ENCODE peak calls at places on chromosomes 1 and 21, in ten cellular contexts. J, V, K, O, P, U, Y, F, T and C are unnamed samples.

GRCh38 chr1:178612261-178612660 is 99.4 kb downstream of the TEX35 start:
- DNase-seq in J (no peak), V (no peak), K (no peak), O (peak), P (peak), U (peak), Y (peak), F (no peak), T (peak), C (no peak)

GRCh38 chr1:177355575-177355974 is 184.8 kb downstream of the BRINP2 start:
- DNase-seq in J (peak), V (peak), K (peak), O (peak), P (peak), U (peak), Y (peak), F (no peak), T (peak), C (peak)

GRCh38 chr21:44010429-44010828 is 1.7 kb upstream of the TRAPPC10 start:
- DNase-seq in J (no peak), V (no peak), K (no peak), O (no peak), P (peak), U (no peak), Y (no peak), F (no peak), T (no peak), C (no peak)

GRCh38 chr1:23402286-23403037 is 22.1 kb downstream of the TCEA3 start:
- DNase-seq in J (no peak), V (no peak), K (no peak), O (no peak), P (no peak), U (no peak), Y (no peak), F (no peak), T (no peak), C (no peak)

GRCh38 chr1:29473167-29473855 is 237.0 kb downstream of the PTPRU start:
- DNase-seq in J (no peak), V (no peak), K (no peak), O (no peak), P (no peak), U (no peak), Y (no peak), F (no peak), T (no peak), C (no peak)

GRCh38 chr1:196723325-196724185 is 51.1 kb upstream of the CFHR3 start:
- DNase-seq in J (no peak), V (peak), K (peak), O (peak), P (peak), U (peak), Y (peak), F (no peak), T (no peak), C (no peak)

GRCh38 chr1:34885405-34886247 is 26.1 kb upstream of the SMIM12 start:
- DNase-seq in J (no peak), V (peak), K (peak), O (peak), P (peak), U (peak), Y (no peak), F (peak), T (peak), C (no peak)

GRCh38 chr1:248757784-248758195 is 2.2 kb upstream of the LYPD8 start:
- DNase-seq in J (no peak), V (peak), K (no peak), O (no peak), P (no peak), U (no peak), Y (no peak), F (no peak), T (no peak), C (no peak)

GRCh38 chr1:200740291-200741212 is 1.9 kb downstream of the CAMSAP2 start:
- DNase-seq in J (no peak), V (no peak), K (no peak), O (no peak), P (peak), U (peak), Y (peak), F (no peak), T (peak), C (no peak)

GRCh38 chr1:235011599-235012435 is 116.8 kb downstream of the TOMM20 start:
- DNase-seq in J (peak), V (no peak), K (no peak), O (peak), P (peak), U (peak), Y (peak), F (peak), T (peak), C (peak)

GRCh38 chr1:35043498-35043897 is 11.8 kb upstream of the ZMYM6 start:
- DNase-seq in J (no peak), V (no peak), K (no peak), O (no peak), P (no peak), U (no peak), Y (no peak), F (no peak), T (no peak), C (no peak)

GRCh38 chr1:56355918-56356317 is 223.4 kb downstream of the PLPP3 start:
- DNase-seq in J (no peak), V (no peak), K (no peak), O (no peak), P (no peak), U (no peak), Y (no peak), F (no peak), T (no peak), C (no peak)

GRCh38 chr1:218284377-218284916 is 646 bp upstream of the RRP15 start:
- DNase-seq in J (no peak), V (no peak), K (no peak), O (no peak), P (no peak), U (no peak), Y (peak), F (no peak), T (no peak), C (no peak)

GRCh38 chr1:41380979-41381690 is 19.9 kb downstream of the FOXO6 start:
- DNase-seq in J (no peak), V (no peak), K (no peak), O (peak), P (no peak), U (peak), Y (no peak), F (peak), T (no peak), C (no peak)

GRCh38 chr21:44874240-44874496 is 678 bp upstream of the PTTG1IP start:
- DNase-seq in J (no peak), V (no peak), K (no peak), O (no peak), P (no peak), U (no peak), Y (no peak), F (no peak), T (peak), C (no peak)

GRCh38 chr1:87806377-87807094 is 477.9 kb downstream of the LMO4 start:
- DNase-seq in J (no peak), V (peak), K (no peak), O (no peak), P (peak), U (no peak), Y (no peak), F (no peak), T (no peak), C (no peak)

GRCh38 chr1:227794813-227795183 is 20.7 kb upstream of the PRSS38 start:
- DNase-seq in J (no peak), V (no peak), K (no peak), O (no peak), P (no peak), U (no peak), Y (no peak), F (no peak), T (no peak), C (no peak)

GRCh38 chr1:226429051-226429461 is 21.2 kb upstream of the PARP1 start:
- DNase-seq in J (no peak), V (no peak), K (no peak), O (no peak), P (no peak), U (no peak), Y (peak), F (no peak), T (no peak), C (no peak)

GRCh38 chr1:13543927-13544556 is 30.2 kb upstream of the LRRC38 start:
- DNase-seq in J (no peak), V (no peak), K (peak), O (peak), P (peak), U (no peak), Y (peak), F (peak), T (no peak), C (no peak)

GRCh38 chr1:27098447-27099153 is 56.3 kb downstream of the SLC9A1 start:
- DNase-seq in J (no peak), V (no peak), K (no peak), O (peak), P (no peak), U (peak), Y (no peak), F (no peak), T (no peak), C (no peak)

GRCh38 chr1:241706257-241706656 is 54.2 kb downstream of the WDR64 start:
- DNase-seq in J (no peak), V (no peak), K (no peak), O (no peak), P (no peak), U (peak), Y (peak), F (no peak), T (no peak), C (no peak)

GRCh38 chr21:28871388-28872015 is 121.2 kb downstream of the LTN1 start:
- DNase-seq in J (no peak), V (no peak), K (no peak), O (no peak), P (no peak), U (peak), Y (no peak), F (no peak), T (no peak), C (no peak)

GRCh38 chr1:117661027-117661426 is 55.2 kb downstream of the TENT5C start:
- DNase-seq in J (no peak), V (no peak), K (no peak), O (no peak), P (no peak), U (no peak), Y (no peak), F (no peak), T (no peak), C (no peak)

GRCh38 chr1:151327903-151328674 is 873 bp upstream of the PI4KB start:
- DNase-seq in J (no peak), V (peak), K (peak), O (peak), P (no peak), U (peak), Y (no peak), F (peak), T (no peak), C (no peak)

GRCh38 chr1:54011316-54012007 is 6.5 kb downstream of the LDLRAD1 start:
- DNase-seq in J (no peak), V (no peak), K (no peak), O (no peak), P (no peak), U (no peak), Y (no peak), F (no peak), T (no peak), C (no peak)

GRCh38 chr21:43361127-43361492 is 65.8 kb downstream of the SIK1 start:
- DNase-seq in J (no peak), V (no peak), K (no peak), O (no peak), P (no peak), U (peak), Y (no peak), F (peak), T (no peak), C (no peak)

GRCh38 chr1:150121236-150121862 is 28.4 kb upstream of the PLEKHO1 start:
- DNase-seq in J (no peak), V (no peak), K (no peak), O (peak), P (no peak), U (peak), Y (peak), F (no peak), T (no peak), C (no peak)

GRCh38 chr1:234901491-234902049 is 227.1 kb downstream of the TOMM20 start:
- DNase-seq in J (no peak), V (no peak), K (no peak), O (no peak), P (no peak), U (no peak), Y (peak), F (no peak), T (no peak), C (no peak)

GRCh38 chr21:43299441-43300277 is 127.3 kb downstream of the SIK1 start:
- DNase-seq in J (no peak), V (no peak), K (no peak), O (no peak), P (no peak), U (no peak), Y (no peak), F (peak), T (no peak), C (no peak)

GRCh38 chr1:58197811-58198210 is 348.7 kb downstream of the OMA1 start:
- DNase-seq in J (no peak), V (no peak), K (no peak), O (no peak), P (no peak), U (no peak), Y (no peak), F (no peak), T (no peak), C (no peak)

GRCh38 chr21:37914211-37914900 is 1.9 kb downstream of the KCNJ6 start:
- DNase-seq in J (no peak), V (peak), K (peak), O (peak), P (peak), U (peak), Y (peak), F (no peak), T (no peak), C (no peak)

GRCh38 chr21:37908691-37909090 is 7.6 kb downstream of the KCNJ6 start:
- DNase-seq in J (no peak), V (no peak), K (no peak), O (no peak), P (no peak), U (no peak), Y (no peak), F (no peak), T (no peak), C (no peak)

GRCh38 chr21:37912616-37913015 is 3.6 kb downstream of the KCNJ6 start:
- DNase-seq in J (no peak), V (no peak), K (no peak), O (no peak), P (no peak), U (no peak), Y (no peak), F (no peak), T (no peak), C (no peak)

GRCh38 chr21:37907076-37907475 is 9.2 kb downstream of the KCNJ6 start:
- DNase-seq in J (no peak), V (no peak), K (no peak), O (no peak), P (no peak), U (no peak), Y (peak), F (no peak), T (no peak), C (no peak)

DNA sequence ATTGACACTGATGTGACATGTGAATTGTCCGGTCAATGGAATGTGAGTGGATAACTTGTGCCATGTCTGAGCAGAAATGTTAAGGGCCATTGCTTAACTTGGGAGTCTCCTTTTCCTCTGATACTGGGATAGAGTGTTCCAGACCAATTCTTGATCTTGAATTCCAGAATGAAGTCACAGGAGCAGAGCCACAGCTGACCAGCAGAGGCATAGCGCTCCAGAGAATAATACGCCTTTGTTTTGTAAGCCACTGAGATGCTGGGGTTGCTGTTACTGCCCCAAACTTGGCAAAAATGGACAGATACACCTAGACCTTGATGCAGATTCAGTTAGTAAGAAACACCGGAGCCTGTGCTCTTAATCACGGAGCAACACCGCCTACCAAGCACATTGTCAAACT is 6.3 kb downstream of the KCNJ6 start:
- DNase-seq in J (no peak), V (no peak), K (no peak), O (no peak), P (no peak), U (peak), Y (no peak), F (no peak), T (no peak), C (no peak)
- TF ChIP-seq CTCF in J (peak), V (no peak), K (peak), O (no peak), P (no peak), U (peak), Y (peak), F (no peak), T (no peak), C (peak)

GRCh38 chr1:25531082-25531461 is 12.3 kb upstream of the LDLRAP1 start:
- DNase-seq in J (no peak), V (no peak), K (no peak), O (no peak), P (no peak), U (no peak), Y (no peak), F (no peak), T (no peak), C (no peak)

GRCh38 chr1:25536124-25536523 is 7.3 kb upstream of the LDLRAP1 start:
- DNase-seq in J (no peak), V (no peak), K (no peak), O (no peak), P (no peak), U (no peak), Y (no peak), F (no peak), T (no peak), C (no peak)

GRCh38 chr1:25530348-25531081 is 12.9 kb upstream of the LDLRAP1 start:
- DNase-seq in J (no peak), V (no peak), K (no peak), O (no peak), P (no peak), U (no peak), Y (no peak), F (no peak), T (no peak), C (no peak)

GRCh38 chr1:25534389-25534788 is 9.0 kb upstream of the LDLRAP1 start:
- DNase-seq in J (no peak), V (no peak), K (no peak), O (no peak), P (no peak), U (no peak), Y (no peak), F (no peak), T (no peak), C (no peak)

GRCh38 chr1:25532970-25533369 is 10.4 kb upstream of the LDLRAP1 start:
- DNase-seq in J (no peak), V (no peak), K (no peak), O (no peak), P (no peak), U (no peak), Y (no peak), F (no peak), T (no peak), C (no peak)
- TF ChIP-seq CTCF in J (no peak), V (no peak), K (no peak), O (no peak), P (no peak), U (no peak), Y (no peak), F (no peak), T (no peak), C (no peak)

GRCh38 chr1:113928950-113929749 is at the start of gene HIPK1:
- DNase-seq in J (peak), V (peak), K (peak), O (peak), P (peak), U (peak), Y (peak), F (peak), T (peak), C (peak)
- TF ChIP-seq CTCF in J (no peak), V (no peak), K (no peak), O (no peak), P (no peak), U (no peak), Y (no peak), F (no peak), T (no peak), C (no peak)

DNA sequence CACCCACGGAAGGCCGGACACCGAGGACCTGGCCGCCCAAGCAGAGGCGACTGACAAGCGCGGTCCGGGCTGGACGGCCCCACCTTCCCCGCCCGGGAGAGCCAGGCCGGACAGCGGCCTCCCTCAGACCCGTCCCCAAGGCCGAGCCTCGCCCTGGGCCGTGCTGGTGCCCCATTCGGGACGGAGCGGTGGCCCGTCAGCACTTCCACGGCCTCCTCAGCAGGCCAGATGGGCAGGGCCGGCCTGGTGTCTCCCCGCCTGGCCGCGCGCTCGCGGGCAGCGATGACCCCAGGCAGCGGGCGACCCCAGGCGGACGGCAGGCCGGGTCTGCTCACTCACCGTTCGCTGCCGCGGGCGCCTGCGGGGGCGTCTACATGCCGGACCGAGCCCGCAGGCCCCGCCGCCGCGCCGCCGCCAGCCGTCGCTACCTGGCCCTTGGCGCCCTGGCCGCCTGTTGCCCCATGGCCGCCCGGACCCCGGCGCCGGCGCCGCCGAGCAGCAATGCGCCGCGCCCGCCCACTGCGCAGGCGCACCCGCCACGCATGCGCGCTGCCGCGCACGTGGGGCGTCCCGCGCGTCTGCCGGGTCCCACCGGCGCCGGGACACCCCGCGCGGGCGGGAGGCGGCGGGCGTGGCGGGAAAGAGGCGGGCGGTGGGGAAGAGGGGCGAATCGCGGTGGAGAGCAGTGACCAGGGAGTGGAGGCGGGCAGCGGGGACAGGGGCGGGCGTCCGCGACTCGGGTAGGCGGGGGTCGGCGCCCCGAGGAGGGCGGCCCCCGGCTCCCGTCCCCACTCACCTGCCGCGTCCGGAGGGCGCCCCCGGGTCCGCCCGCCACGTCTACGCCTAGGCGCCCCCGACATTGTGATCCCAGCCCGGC is at the start of gene NADK:
- DNase-seq in J (no peak), V (peak), K (peak), O (peak), P (no peak), U (peak), Y (peak), F (peak), T (peak), C (no peak)
- TF ChIP-seq CTCF in J (no peak), V (no peak), K (no peak), O (no peak), P (no peak), U (no peak), Y (no peak), F (no peak), T (no peak), C (no peak)

GRCh38 chr1:113657556-113658063 is 101.7 kb downstream of the PHTF1 start:
- DNase-seq in J (no peak), V (no peak), K (no peak), O (no peak), P (no peak), U (no peak), Y (no peak), F (no peak), T (peak), C (no peak)
- TF ChIP-seq CTCF in J (no peak), V (no peak), K (no peak), O (no peak), P (no peak), U (no peak), Y (no peak), F (no peak), T (no peak), C (no peak)